ENCODE peak calls at places on chromosomes 6 and 20, in five cellular contexts. K is left ventricle myocardium inferior, I is PC-9, N is endothelial cell, C is ovary. Z is an unnamed sample.
A peak's percentile ranks its signal among the peaks of the same experiment; 100 is the strongest.

GRCh38 chr20:60249436-60249835 is 291.2 kb downstream of the CDH26 start:
- DNase-seq in K (no peak), I (peak; percentile 9), N (no peak), C (no peak), Z (no peak)

GRCh38 chr6:162467679-162468078 is 259.9 kb downstream of the PRKN start:
- DNase-seq in K (peak; percentile 44), I (no peak), N (no peak), C (no peak), Z (no peak)

GRCh38 chr6:27178001-27178730 is 69.3 kb upstream of the PRSS16 start:
- DNase-seq in K (peak; percentile 51), I (peak; percentile 70), N (peak; percentile 48), C (peak; percentile 55), Z (peak; percentile 45)

GRCh38 chr6:157193443-157193996 is 129.8 kb downstream of the TMEM242 start:
- DNase-seq in K (no peak), I (no peak), N (no peak), C (no peak), Z (no peak)

GRCh38 chr20:60116128-60116909 is 158.1 kb downstream of the CDH26 start:
- DNase-seq in K (no peak), I (no peak), N (no peak), C (no peak), Z (no peak)

GRCh38 chr6:123997223-123997622 is 193.6 kb downstream of the NKAIN2 start:
- DNase-seq in K (no peak), I (no peak), N (no peak), C (no peak), Z (no peak)

GRCh38 chr6:83861077-83861476 is 1.6 kb downstream of the CYB5R4 start:
- DNase-seq in K (no peak), I (no peak), N (no peak), C (no peak), Z (no peak)

GRCh38 chr6:37556884-37557644 is 57.4 kb upstream of the CCDC167 start:
- DNase-seq in K (no peak), I (no peak), N (no peak), C (no peak), Z (peak; percentile 63)

GRCh38 chr6:31114540-31114876 is at the start of gene PSORS1C1:
- DNase-seq in K (peak; percentile 89), I (peak; percentile 90), N (no peak), C (peak; percentile 88), Z (no peak)

GRCh38 chr6:31115941-31116560 is 1.5 kb downstream of the PSORS1C1 start:
- DNase-seq in K (no peak), I (no peak), N (no peak), C (no peak), Z (no peak)

GRCh38 chr6:31116661-31117385 is 2.2 kb downstream of the PSORS1C1 start:
- DNase-seq in K (no peak), I (no peak), N (no peak), C (no peak), Z (no peak)

GRCh38 chr6:31113861-31114539 is 600 bp upstream of the PSORS1C1 start:
- DNase-seq in K (no peak), I (no peak), N (no peak), C (no peak), Z (no peak)

GRCh38 chr6:31114970-31115849 is 610 bp downstream of the PSORS1C1 start:
- DNase-seq in K (no peak), I (peak; percentile 56), N (no peak), C (no peak), Z (no peak)
- TF ChIP-seq CTCF in K (peak; percentile 34), I (peak; percentile 55), N (no peak), C (no peak), Z (no peak)

GRCh38 chr6:168734523-168734922 is 293.5 kb downstream of the SMOC2 start:
- DNase-seq in K (no peak), I (no peak), N (no peak), C (no peak), Z (no peak)

GRCh38 chr6:168735268-168735949 is 294.4 kb downstream of the SMOC2 start:
- DNase-seq in K (no peak), I (no peak), N (no peak), C (no peak), Z (no peak)

GRCh38 chr6:168739381-168739780 is 298.4 kb downstream of the SMOC2 start:
- DNase-seq in K (no peak), I (no peak), N (no peak), C (no peak), Z (no peak)

GRCh38 chr6:168736039-168736438 is 295.1 kb downstream of the SMOC2 start:
- DNase-seq in K (no peak), I (no peak), N (no peak), C (no peak), Z (no peak)

DNA sequence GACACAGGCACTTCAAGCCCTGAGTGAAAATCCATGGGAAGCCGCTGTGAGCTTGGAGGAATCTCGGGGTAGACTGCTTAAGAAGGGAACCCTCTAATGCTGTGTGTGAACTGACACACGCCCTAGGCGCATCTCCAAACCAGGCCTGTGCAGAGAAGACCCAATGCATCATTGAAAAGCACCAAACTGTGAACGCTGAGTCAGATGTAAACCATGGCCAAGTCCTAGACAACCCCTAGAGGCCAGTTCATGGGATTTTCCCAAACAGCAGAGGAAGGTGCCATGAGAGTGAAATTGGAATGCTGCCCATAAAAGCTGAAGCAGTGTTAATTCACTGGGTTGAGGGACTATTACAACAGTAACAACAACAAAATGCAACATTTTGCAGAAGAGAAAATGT is 296.5 kb downstream of the SMOC2 start:
- DNase-seq in K (no peak), I (no peak), N (no peak), C (no peak), Z (no peak)
- TF ChIP-seq CTCF in K (no peak), I (no peak), N (no peak), C (no peak), Z (no peak)

GRCh38 chr6:82365011-82365751 is 1.6 kb downstream of the TPBG start:
- DNase-seq in K (no peak), I (peak; percentile 60), N (peak; percentile 55), C (no peak), Z (peak; percentile 54)
- TF ChIP-seq CTCF in K (no peak), I (no peak), N (peak; percentile 41), C (no peak), Z (no peak)

GRCh38 chr20:50746138-50746940 is 15.0 kb downstream of the PARD6B start:
- DNase-seq in K (no peak), I (no peak), N (no peak), C (no peak), Z (no peak)
- TF ChIP-seq CTCF in K (no peak), I (no peak), N (no peak), C (no peak), Z (no peak)